ENCODE peak calls at places on chromosomes 6 and 20, in seven cellular contexts. L, B, I, E, A, O and Q are unnamed samples.
A peak's percentile ranks its signal among the peaks of the same experiment; 100 is the strongest.

GRCh38 chr6:20014508-20014907 is 177.3 kb downstream of the ID4 start:
- DNase-seq in L (no peak), B (no peak), I (no peak), E (no peak), A (no peak), O (no peak), Q (no peak)

GRCh38 chr6:43911625-43912577 is 141.9 kb downstream of the VEGFA start:
- DNase-seq in L (no peak), B (no peak), I (peak; percentile 63), E (no peak), A (no peak), O (no peak), Q (no peak)

GRCh38 chr20:35561671-35562070 is 19.8 kb downstream of the ERGIC3 start:
- DNase-seq in L (no peak), B (no peak), I (no peak), E (no peak), A (no peak), O (no peak), Q (no peak)

GRCh38 chr20:47620808-47621805 is 119.4 kb downstream of the NCOA3 start:
- DNase-seq in L (no peak), B (no peak), I (peak; percentile 28), E (peak; percentile 76), A (peak; percentile 35), O (no peak), Q (no peak)

GRCh38 chr20:59733326-59733725 is 129.0 kb downstream of the PHACTR3 start:
- DNase-seq in L (no peak), B (no peak), I (no peak), E (no peak), A (no peak), O (no peak), Q (no peak)

GRCh38 chr6:31874836-31875572 is 3.8 kb downstream of the SLC44A4 start:
- DNase-seq in L (no peak), B (no peak), I (no peak), E (no peak), A (no peak), O (no peak), Q (no peak)

GRCh38 chr6:143490775-143491174 is 20.7 kb downstream of the FUCA2 start:
- DNase-seq in L (no peak), B (no peak), I (no peak), E (no peak), A (no peak), O (no peak), Q (no peak)

GRCh38 chr6:109861946-109862345 is 116.2 kb upstream of the GPR6 start:
- DNase-seq in L (no peak), B (no peak), I (no peak), E (no peak), A (no peak), O (no peak), Q (no peak)

GRCh38 chr6:170212051-170212756 is 78.7 kb downstream of the DLL1 start:
- DNase-seq in L (no peak), B (no peak), I (no peak), E (no peak), A (no peak), O (no peak), Q (no peak)

GRCh38 chr20:56689318-56689717 is 60.2 kb downstream of the TFAP2C start:
- DNase-seq in L (no peak), B (no peak), I (no peak), E (peak; percentile 8), A (no peak), O (no peak), Q (no peak)

GRCh38 chr6:24796616-24797290 is 2.0 kb downstream of the ARMH2 start:
- DNase-seq in L (no peak), B (no peak), I (no peak), E (no peak), A (no peak), O (no peak), Q (no peak)

GRCh38 chr6:42698217-42698616 is 24.2 kb downstream of the PRPH2 start:
- DNase-seq in L (no peak), B (no peak), I (no peak), E (no peak), A (no peak), O (no peak), Q (no peak)

GRCh38 chr6:137309078-137309762 is 90.0 kb upstream of the IFNGR1 start:
- DNase-seq in L (no peak), B (no peak), I (peak; percentile 44), E (peak; percentile 87), A (no peak), O (no peak), Q (no peak)

GRCh38 chr6:116022841-116023380 is 37.8 kb downstream of the FRK start:
- DNase-seq in L (no peak), B (no peak), I (no peak), E (no peak), A (no peak), O (no peak), Q (no peak)

GRCh38 chr6:31197559-31198305 is 27.2 kb upstream of the POU5F1 start:
- DNase-seq in L (peak; percentile 86), B (peak; percentile 69), I (peak; percentile 86), E (peak; percentile 70), A (peak; percentile 53), O (peak; percentile 81), Q (peak; percentile 75)